ENCODE peak calls at places on chromosome 19, in eight cellular contexts. S, X, A, M, N, K, F and R are unnamed samples.

GRCh38 chr19:11324079-11324661 is 15.3 kb downstream of the RAB3D start:
- DNase-seq in S (no peak), X (peak; percentile 83), A (peak; percentile 28), M (no peak), N (peak; percentile 89), K (no peak), F (peak; percentile 83), R (peak; percentile 98)

GRCh38 chr19:2902590-2903218 is 2.0 kb downstream of the ZNF57 start:
- DNase-seq in S (no peak), X (no peak), A (no peak), M (no peak), N (no peak), K (no peak), F (no peak), R (no peak)

GRCh38 chr19:12985049-12985776 is 10.1 kb upstream of the NFIX start:
- DNase-seq in S (peak; percentile 68), X (peak; percentile 95), A (no peak), M (peak; percentile 80), N (no peak), K (peak; percentile 2), F (peak; percentile 72), R (peak; percentile 13)

GRCh38 chr19:15613338-15613737 is 1.7 kb upstream of the CYP4F8 start:
- DNase-seq in S (no peak), X (no peak), A (no peak), M (no peak), N (no peak), K (no peak), F (no peak), R (no peak)

GRCh38 chr19:49362926-49363264 is 679 bp upstream of the TEAD2 start:
- DNase-seq in S (no peak), X (no peak), A (no peak), M (peak; percentile 49), N (no peak), K (no peak), F (peak; percentile 52), R (peak; percentile 3)

GRCh38 chr19:47601180-47601904 is 7.6 kb upstream of the BICRA start:
- DNase-seq in S (no peak), X (no peak), A (no peak), M (peak; percentile 72), N (no peak), K (no peak), F (no peak), R (no peak)

GRCh38 chr19:1085676-1086442 is 9.3 kb downstream of the POLR2E start:
- DNase-seq in S (no peak), X (no peak), A (no peak), M (no peak), N (no peak), K (no peak), F (no peak), R (no peak)

GRCh38 chr19:46723023-46723461 is 6.1 kb upstream of the PRKD2 start:
- DNase-seq in S (no peak), X (no peak), A (no peak), M (no peak), N (no peak), K (no peak), F (no peak), R (no peak)

GRCh38 chr19:52658595-52658994 is 20.4 kb upstream of the ZNF83 start:
- DNase-seq in S (no peak), X (no peak), A (no peak), M (peak; percentile 94), N (no peak), K (no peak), F (no peak), R (no peak)

GRCh38 chr19:30896551-30896950 is 452.7 kb downstream of the TSHZ3 start:
- DNase-seq in S (no peak), X (no peak), A (no peak), M (no peak), N (no peak), K (no peak), F (no peak), R (no peak)

GRCh38 chr19:17686027-17686511 is 2.1 kb downstream of the UNC13A start:
- DNase-seq in S (no peak), X (peak; percentile 21), A (no peak), M (no peak), N (no peak), K (no peak), F (no peak), R (no peak)

GRCh38 chr19:33809960-33810359 is 13.3 kb downstream of the KCTD15 start:
- DNase-seq in S (no peak), X (no peak), A (no peak), M (no peak), N (no peak), K (no peak), F (no peak), R (no peak)

GRCh38 chr19:36418287-36419001 is at the start of gene ZFP82:
- DNase-seq in S (peak; percentile 95), X (peak; percentile 82), A (peak; percentile 86), M (peak; percentile 97), N (peak; percentile 37), K (peak; percentile 90), F (peak; percentile 61), R (peak; percentile 37)

GRCh38 chr19:49680473-49681351 is 3.6 kb downstream of the PRMT1 start:
- DNase-seq in S (peak; percentile 100), X (peak; percentile 91), A (peak; percentile 89), M (peak; percentile 86), N (no peak), K (peak; percentile 91), F (peak; percentile 78), R (peak; percentile 64)

GRCh38 chr19:37718357-37718756 is 1.2 kb downstream of the ZNF607 start:
- DNase-seq in S (no peak), X (peak; percentile 2), A (no peak), M (no peak), N (no peak), K (no peak), F (no peak), R (no peak)

GRCh38 chr19:29410974-29411615 is 114.7 kb upstream of the VSTM2B start:
- DNase-seq in S (no peak), X (peak; percentile 73), A (no peak), M (no peak), N (no peak), K (no peak), F (no peak), R (no peak)

GRCh38 chr19:14517840-14518505 is at the start of gene DNAJB1:
- DNase-seq in S (peak; percentile 77), X (peak; percentile 81), A (peak; percentile 63), M (peak; percentile 75), N (no peak), K (peak; percentile 35), F (peak; percentile 80), R (no peak)

GRCh38 chr19:33134571-33135041 is 2.7 kb downstream of the WDR88 start:
- DNase-seq in S (no peak), X (no peak), A (no peak), M (peak; percentile 64), N (no peak), K (no peak), F (no peak), R (no peak)

GRCh38 chr19:8174706-8175105 is 25.3 kb upstream of the FBN3 start:
- DNase-seq in S (no peak), X (no peak), A (no peak), M (no peak), N (no peak), K (no peak), F (no peak), R (peak; percentile 91)

GRCh38 chr19:9913237-9914000 is 22.9 kb downstream of the OLFM2 start:
- DNase-seq in S (peak; percentile 47), X (no peak), A (no peak), M (peak; percentile 31), N (no peak), K (no peak), F (no peak), R (no peak)

GRCh38 chr19:9205506-9206113 is 13.8 kb downstream of the OR7D4 start:
- DNase-seq in S (peak; percentile 75), X (peak; percentile 77), A (peak; percentile 68), M (peak; percentile 73), N (peak; percentile 15), K (peak; percentile 39), F (peak; percentile 63), R (peak; percentile 38)

GRCh38 chr19:57789288-57789687 is 19.8 kb downstream of the ZNF586 start:
- DNase-seq in S (no peak), X (no peak), A (no peak), M (no peak), N (no peak), K (no peak), F (no peak), R (no peak)

GRCh38 chr19:28569132-28570114 is 643.5 kb downstream of the UQCRFS1 start:
- DNase-seq in S (no peak), X (no peak), A (no peak), M (no peak), N (no peak), K (no peak), F (no peak), R (no peak)

GRCh38 chr19:46480409-46480808 is 9.0 kb upstream of the PNMA8A start:
- DNase-seq in S (no peak), X (no peak), A (no peak), M (no peak), N (no peak), K (peak; percentile 68), F (no peak), R (no peak)

GRCh38 chr19:38678217-38678890 is 30.9 kb downstream of the ACTN4 start:
- DNase-seq in S (no peak), X (no peak), A (no peak), M (no peak), N (no peak), K (no peak), F (no peak), R (no peak)

GRCh38 chr19:45492137-45492626 is 4.7 kb downstream of the RTN2 start:
- DNase-seq in S (no peak), X (no peak), A (no peak), M (no peak), N (no peak), K (no peak), F (no peak), R (no peak)

GRCh38 chr19:10454267-10454666 is 33.9 kb downstream of the PDE4A start:
- DNase-seq in S (peak; percentile 57), X (peak; percentile 81), A (peak; percentile 75), M (peak; percentile 28), N (no peak), K (no peak), F (no peak), R (no peak)

GRCh38 chr19:39524495-39524894 is 8.2 kb downstream of the EID2B start:
- DNase-seq in S (peak; percentile 54), X (no peak), A (no peak), M (peak; percentile 53), N (no peak), K (no peak), F (no peak), R (no peak)

GRCh38 chr19:14629557-14629956 is 45.1 kb downstream of the ADGRE3 start:
- DNase-seq in S (no peak), X (no peak), A (no peak), M (no peak), N (no peak), K (no peak), F (no peak), R (no peak)

GRCh38 chr19:45276284-45276687 is 25.2 kb downstream of the MARK4 start:
- DNase-seq in S (peak; percentile 56), X (no peak), A (no peak), M (peak; percentile 35), N (no peak), K (peak; percentile 95), F (no peak), R (no peak)

GRCh38 chr19:1272423-1273262 is 2.7 kb upstream of the FAM174C start:
- DNase-seq in S (no peak), X (peak; percentile 57), A (no peak), M (no peak), N (no peak), K (no peak), F (no peak), R (no peak)

GRCh38 chr19:11138659-11139526 is 16.7 kb downstream of the SPC24 start:
- DNase-seq in S (peak; percentile 75), X (peak; percentile 59), A (peak; percentile 57), M (peak; percentile 87), N (peak; percentile 76), K (no peak), F (peak; percentile 84), R (peak; percentile 62)

GRCh38 chr19:17718988-17719711 is at the start of gene MAP1S:
- DNase-seq in S (peak; percentile 91), X (peak; percentile 50), A (peak; percentile 79), M (peak; percentile 75), N (no peak), K (peak; percentile 25), F (peak; percentile 47), R (no peak)

GRCh38 chr19:15259900-15260299 is 27.7 kb upstream of the EPHX3 start:
- DNase-seq in S (no peak), X (no peak), A (no peak), M (no peak), N (no peak), K (no peak), F (no peak), R (no peak)